ENCODE peak calls at places on chromosomes 12 and 14, in seven cellular contexts. W is mesenchymal stem cell, T is body of pancreas, C is IMR-90, B is right lobe of liver, L is HepG2, Z is GM23338. X is an unnamed sample.

GRCh38 chr14:49212721-49213120 is 373.5 kb downstream of the RPS29 start:
- DNase-seq in W (no peak), T (no peak), C (no peak), B (no peak), L (no peak), Z (no peak), X (no peak)

GRCh38 chr12:39764944-39765560 is 145.4 kb upstream of the ABCD2 start:
- DNase-seq in W (peak; percentile 46), T (no peak), C (peak; percentile 58), B (no peak), L (peak; percentile 12), Z (peak; percentile 68), X (no peak)

GRCh38 chr14:37082431-37082830 is 90.0 kb downstream of the SLC25A21 start:
- DNase-seq in W (no peak), T (no peak), C (no peak), B (no peak), L (no peak), Z (no peak), X (no peak)

GRCh38 chr12:102281231-102281630 is 83.6 kb upstream of the PMCH start:
- DNase-seq in W (no peak), T (no peak), C (no peak), B (no peak), L (no peak), Z (no peak), X (no peak)

GRCh38 chr12:107352347-107353081 is 259.2 kb upstream of the CRY1 start:
- DNase-seq in W (no peak), T (no peak), C (no peak), B (no peak), L (peak; percentile 92), Z (no peak), X (no peak)

GRCh38 chr14:51928568-51928967 is 60.8 kb upstream of the RTRAF start:
- DNase-seq in W (no peak), T (no peak), C (no peak), B (no peak), L (no peak), Z (no peak), X (no peak)

GRCh38 chr14:103105580-103106168 is 11.1 kb downstream of the EXOC3L4 start:
- DNase-seq in W (no peak), T (no peak), C (no peak), B (no peak), L (no peak), Z (no peak), X (no peak)

GRCh38 chr14:65239143-65239672 is 136.9 kb upstream of the MAX start:
- DNase-seq in W (peak; percentile 96), T (no peak), C (peak; percentile 77), B (no peak), L (peak; percentile 61), Z (no peak), X (no peak)

GRCh38 chr14:77181124-77181602 is 435 bp upstream of the TMEM63C start:
- DNase-seq in W (no peak), T (no peak), C (no peak), B (no peak), L (no peak), Z (no peak), X (no peak)

GRCh38 chr14:67704484-67705089 is 2.9 kb downstream of the RDH12 start:
- DNase-seq in W (peak; percentile 62), T (peak; percentile 34), C (peak; percentile 54), B (no peak), L (peak; percentile 54), Z (peak; percentile 85), X (no peak)

GRCh38 chr14:89417469-89418225 is 614 bp upstream of the FOXN3 start:
- DNase-seq in W (peak; percentile 64), T (peak; percentile 66), C (peak; percentile 33), B (peak; percentile 72), L (peak; percentile 74), Z (peak; percentile 64), X (peak; percentile 77)

GRCh38 chr14:77099425-77100167 is 1.5 kb downstream of the CIPC start:
- DNase-seq in W (peak; percentile 47), T (no peak), C (peak; percentile 78), B (no peak), L (no peak), Z (no peak), X (no peak)

GRCh38 chr12:24378548-24379011 is 429.1 kb upstream of the SOX5 start:
- DNase-seq in W (peak; percentile 90), T (no peak), C (peak; percentile 96), B (no peak), L (no peak), Z (peak; percentile 41), X (no peak)

GRCh38 chr14:28762949-28763313 is 3.7 kb upstream of the FOXG1 start:
- DNase-seq in W (no peak), T (no peak), C (no peak), B (no peak), L (no peak), Z (no peak), X (no peak)

GRCh38 chr12:52575948-52576347 is 2.3 kb upstream of the KRT74 start:
- DNase-seq in W (no peak), T (no peak), C (no peak), B (no peak), L (no peak), Z (no peak), X (no peak)

GRCh38 chr14:74911704-74912103 is 11.4 kb downstream of the RPS6KL1 start:
- DNase-seq in W (no peak), T (no peak), C (no peak), B (no peak), L (no peak), Z (no peak), X (no peak)

GRCh38 chr14:74913393-74913792 is 9.7 kb downstream of the RPS6KL1 start:
- DNase-seq in W (no peak), T (no peak), C (no peak), B (no peak), L (no peak), Z (no peak), X (no peak)

GRCh38 chr14:74912111-74912510 is 10.9 kb downstream of the RPS6KL1 start:
- DNase-seq in W (no peak), T (no peak), C (no peak), B (no peak), L (no peak), Z (no peak), X (no peak)

GRCh38 chr14:74913986-74914573 is 9.0 kb downstream of the RPS6KL1 start:
- DNase-seq in W (peak; percentile 81), T (peak; percentile 58), C (peak; percentile 77), B (peak; percentile 74), L (peak; percentile 62), Z (peak; percentile 78), X (no peak)

GRCh38 chr14:74912801-74913200 is 10.3 kb downstream of the RPS6KL1 start:
- DNase-seq in W (no peak), T (no peak), C (no peak), B (no peak), L (no peak), Z (no peak), X (no peak)
- H3K4me1 ChIP-seq in W (peaks cover 13% of the 10 kb centered on the region), T (no peaks in the 10 kb centered on the region), C (peaks cover 1% of the 10 kb centered on the region), B (peaks cover 7% of the 10 kb centered on the region), L (peaks cover 11% of the 10 kb centered on the region), Z (no peaks in the 10 kb centered on the region), X (no peaks in the 10 kb centered on the region)

GRCh38 chr12:132562489-132563045 is 47.8 kb downstream of the LRCOL1 start:
- DNase-seq in W (no peak), T (no peak), C (no peak), B (no peak), L (no peak), Z (no peak), X (no peak)

GRCh38 chr12:132565365-132565764 is 45.0 kb downstream of the LRCOL1 start:
- DNase-seq in W (no peak), T (no peak), C (no peak), B (no peak), L (no peak), Z (no peak), X (no peak)

GRCh38 chr12:132566551-132567131 is 43.7 kb downstream of the LRCOL1 start:
- DNase-seq in W (no peak), T (no peak), C (no peak), B (no peak), L (no peak), Z (no peak), X (no peak)

GRCh38 chr12:132561784-132562156 is 48.6 kb downstream of the LRCOL1 start:
- DNase-seq in W (peak; percentile 18), T (peak; percentile 62), C (no peak), B (no peak), L (no peak), Z (peak; percentile 82), X (no peak)

GRCh38 chr12:132563911-132564310 is 46.5 kb downstream of the LRCOL1 start:
- DNase-seq in W (no peak), T (no peak), C (no peak), B (no peak), L (no peak), Z (no peak), X (no peak)
- H3K4me1 ChIP-seq in W (peaks cover 24% of the 10 kb centered on the region), T (peaks cover 31% of the 10 kb centered on the region), C (no peaks in the 10 kb centered on the region), B (peaks cover 14% of the 10 kb centered on the region), L (peaks cover 19% of the 10 kb centered on the region), Z (no peaks in the 10 kb centered on the region), X (no peaks in the 10 kb centered on the region)

DNA sequence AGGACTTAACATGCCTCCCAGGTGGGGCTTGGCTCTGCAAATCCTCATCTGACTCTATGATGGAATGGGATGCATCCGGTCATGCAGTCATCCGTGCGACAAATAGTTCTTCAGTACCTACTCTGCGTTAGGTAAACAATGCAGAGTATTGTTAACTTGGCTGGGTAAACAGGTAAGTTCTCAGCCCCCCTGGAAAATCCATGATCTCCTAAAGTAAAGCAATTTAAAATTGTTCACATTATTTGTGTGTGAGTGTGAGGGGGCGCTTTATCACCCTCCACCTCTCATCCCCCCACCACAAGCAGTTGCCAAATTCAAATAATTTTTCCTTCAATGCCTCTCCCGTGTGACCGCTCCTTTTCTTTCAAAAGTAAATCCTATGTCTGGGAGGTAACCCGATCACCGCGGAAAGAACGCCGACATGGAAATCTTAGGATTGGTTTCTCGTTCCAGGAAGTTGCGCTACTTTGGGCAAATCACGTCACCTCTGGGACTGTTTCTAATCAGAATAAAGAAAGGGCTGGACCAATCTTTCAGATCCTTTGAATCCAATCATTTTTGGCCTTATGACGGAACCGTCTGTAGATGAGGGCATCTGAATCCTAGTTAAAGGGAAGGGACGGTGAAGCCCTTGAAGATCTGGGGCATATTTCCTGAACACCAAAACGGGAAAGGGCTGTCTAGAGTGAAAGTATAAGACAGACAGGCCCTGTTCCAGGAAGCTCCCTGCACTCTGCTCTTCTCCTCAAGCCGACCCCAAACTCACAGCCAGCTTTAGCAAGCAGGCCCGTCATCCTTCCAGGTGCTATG is 44.0 kb upstream of the SINHCAF start:
- DNase-seq in W (peak; percentile 50), T (peak; percentile 75), C (peak; percentile 51), B (no peak), L (peak; percentile 24), Z (peak; percentile 86), X (no peak)
- H3K4me1 ChIP-seq in W (peaks cover 2% of the 10 kb centered on the region), T (peaks cover 7% of the 10 kb centered on the region), C (peaks cover 15% of the 10 kb centered on the region), B (peaks cover 7% of the 10 kb centered on the region), L (peaks cover 37% of the 10 kb centered on the region), Z (peaks cover 18% of the 10 kb centered on the region), X (no peaks in the 10 kb centered on the region)

GRCh38 chr12:126185025-126185424 is 1119.8 kb downstream of the AACS start:
- DNase-seq in W (no peak), T (peak; percentile 72), C (no peak), B (no peak), L (no peak), Z (no peak), X (no peak)
- H3K4me1 ChIP-seq in W (no peaks in the 10 kb centered on the region), T (peaks cover 26% of the 10 kb centered on the region), C (no peaks in the 10 kb centered on the region), B (no peaks in the 10 kb centered on the region), L (no peaks in the 10 kb centered on the region), Z (no peaks in the 10 kb centered on the region), X (no peaks in the 10 kb centered on the region)

GRCh38 chr14:99755629-99756603 is 37.3 kb upstream of the EML1 start:
- DNase-seq in W (peak; percentile 95), T (peak; percentile 83), C (peak; percentile 95), B (peak; percentile 81), L (peak; percentile 24), Z (no peak), X (peak; percentile 91)
- H3K4me1 ChIP-seq in W (peaks cover 78% of the 10 kb centered on the region), T (peaks cover 36% of the 10 kb centered on the region), C (peaks cover 69% of the 10 kb centered on the region), B (peaks cover 14% of the 10 kb centered on the region), L (peaks cover 6% of the 10 kb centered on the region), Z (peaks cover 13% of the 10 kb centered on the region), X (peaks cover 53% of the 10 kb centered on the region)